ENCODE peak calls at places on chromosomes 2 and 18, in five cellular contexts. J is HepG2, C is H9, U is ovary, E is neural progenitor cell. K is an unnamed sample.

GRCh38 chr2:53970095-53970897 is 497 bp downstream of the PSME4 start:
- DNase-seq in E (peak; percentile 59), C (peak; percentile 37), J (peak; percentile 44), U (peak; percentile 22), K (peak; percentile 22)

GRCh38 chr2:56576001-56576400 is 392.2 kb downstream of the CCDC85A start:
- DNase-seq in U (no peak), J (no peak), E (no peak), C (no peak), K (no peak)

GRCh38 chr18:3451989-3452749 is 2.2 kb downstream of the TGIF1 start:
- DNase-seq in J (no peak), E (peak; percentile 71), U (peak; percentile 67), C (no peak), K (peak; percentile 60)

GRCh38 chr2:161424179-161424763 is 8.2 kb downstream of the TBR1 start:
- DNase-seq in U (no peak), J (no peak), E (peak; percentile 22), C (peak; percentile 31), K (no peak)

GRCh38 chr2:240328526-240328925 is 106.9 kb upstream of the GPC1 start:
- DNase-seq in J (no peak), E (no peak), C (no peak), U (no peak), K (no peak)

GRCh38 chr2:111652038-111652437 is 232.0 kb downstream of the ANAPC1 start:
- DNase-seq in J (no peak), E (no peak), U (no peak), C (no peak), K (no peak)

GRCh38 chr2:203280428-203281064 is 41.7 kb downstream of the CYP20A1 start:
- DNase-seq in U (no peak), E (no peak), J (no peak), C (no peak), K (no peak)

GRCh38 chr18:63440897-63441296 is 18.6 kb upstream of the VPS4B start:
- DNase-seq in E (no peak), U (no peak), C (no peak), J (no peak), K (no peak)

GRCh38 chr2:226207671-226208070 is 591.9 kb downstream of the IRS1 start:
- DNase-seq in E (no peak), J (no peak), C (no peak), U (no peak), K (no peak)

GRCh38 chr2:148523315-148523714 is 121.2 kb upstream of the EPC2 start:
- DNase-seq in U (no peak), C (peak; percentile 26), E (peak; percentile 13), J (no peak), K (no peak)

GRCh38 chr18:62876106-62876505 is 160.8 kb downstream of the PHLPP1 start:
- DNase-seq in E (no peak), C (no peak), J (no peak), U (no peak), K (peak; percentile 34)

GRCh38 chr2:215796160-215796559 is 217.2 kb downstream of the MREG start:
- DNase-seq in E (no peak), J (no peak), C (no peak), U (no peak), K (peak; percentile 82)

GRCh38 chr2:234495801-234496441 is 960 bp downstream of the ARL4C start:
- DNase-seq in C (peak; percentile 39), J (no peak), E (peak; percentile 55), U (no peak), K (peak; percentile 24)

GRCh38 chr2:169637620-169638019 is 53.5 kb downstream of the PPIG start:
- DNase-seq in E (no peak), J (peak; percentile 24), C (no peak), U (no peak), K (no peak)

GRCh38 chr2:239621611-239622010 is 220.8 kb upstream of the HDAC4 start:
- DNase-seq in C (no peak), J (no peak), E (no peak), U (no peak), K (no peak)

GRCh38 chr2:41197781-41198180 is 745.9 kb upstream of the SLC8A1 start:
- DNase-seq in U (no peak), C (no peak), E (peak; percentile 13), J (no peak), K (peak; percentile 9)

GRCh38 chr2:55133467-55134315 is 83.4 kb upstream of the RTN4 start:
- DNase-seq in J (peak; percentile 81), E (peak; percentile 38), U (peak; percentile 50), C (peak; percentile 86), K (no peak)

GRCh38 chr2:38074047-38074774 is 1.7 kb downstream of the CYP1B1 start:
- DNase-seq in E (peak; percentile 55), C (peak; percentile 51), J (no peak), U (no peak), K (peak; percentile 22)

GRCh38 chr2:20676353-20677215 is 9.6 kb downstream of the GDF7 start:
- DNase-seq in J (peak; percentile 99), C (peak; percentile 46), E (no peak), U (no peak), K (no peak)

GRCh38 chr2:20673686-20674308 is 6.9 kb downstream of the GDF7 start:
- DNase-seq in E (no peak), C (no peak), J (no peak), U (no peak), K (no peak)

GRCh38 chr2:20675701-20676352 is 8.9 kb downstream of the GDF7 start:
- DNase-seq in U (no peak), J (peak; percentile 78), E (peak; percentile 51), C (peak; percentile 72), K (peak; percentile 39)

GRCh38 chr2:20674309-20674965 is 7.5 kb downstream of the GDF7 start:
- DNase-seq in C (no peak), U (no peak), J (no peak), E (no peak), K (no peak)

GRCh38 chr2:20674974-20675679 is 8.2 kb downstream of the GDF7 start:
- DNase-seq in U (no peak), E (no peak), J (peak; percentile 44), C (no peak), K (peak; percentile 78)
- H3K27ac ChIP-seq in U (no peak overlapping the region), E (no peak overlapping the region), J (peak overlapping the region; percentile 75), C (no peak overlapping the region), K (no peak overlapping the region)

GRCh38 chr18:12423820-12424219 is 16.1 kb downstream of the PRELID3A start:
- DNase-seq in U (no peak), E (no peak), C (no peak), J (no peak), K (peak; percentile 33)

GRCh38 chr18:12423393-12423792 is 15.7 kb downstream of the PRELID3A start:
- DNase-seq in C (no peak), J (no peak), E (no peak), U (no peak), K (no peak)

GRCh38 chr18:12422936-12423335 is 15.2 kb downstream of the PRELID3A start:
- DNase-seq in E (peak; percentile 38), C (peak; percentile 69), J (peak; percentile 35), U (no peak), K (peak; percentile 23)

GRCh38 chr18:12421732-12422131 is 14.0 kb downstream of the PRELID3A start:
- DNase-seq in E (peak; percentile 28), U (no peak), C (no peak), J (no peak), K (no peak)

DNA sequence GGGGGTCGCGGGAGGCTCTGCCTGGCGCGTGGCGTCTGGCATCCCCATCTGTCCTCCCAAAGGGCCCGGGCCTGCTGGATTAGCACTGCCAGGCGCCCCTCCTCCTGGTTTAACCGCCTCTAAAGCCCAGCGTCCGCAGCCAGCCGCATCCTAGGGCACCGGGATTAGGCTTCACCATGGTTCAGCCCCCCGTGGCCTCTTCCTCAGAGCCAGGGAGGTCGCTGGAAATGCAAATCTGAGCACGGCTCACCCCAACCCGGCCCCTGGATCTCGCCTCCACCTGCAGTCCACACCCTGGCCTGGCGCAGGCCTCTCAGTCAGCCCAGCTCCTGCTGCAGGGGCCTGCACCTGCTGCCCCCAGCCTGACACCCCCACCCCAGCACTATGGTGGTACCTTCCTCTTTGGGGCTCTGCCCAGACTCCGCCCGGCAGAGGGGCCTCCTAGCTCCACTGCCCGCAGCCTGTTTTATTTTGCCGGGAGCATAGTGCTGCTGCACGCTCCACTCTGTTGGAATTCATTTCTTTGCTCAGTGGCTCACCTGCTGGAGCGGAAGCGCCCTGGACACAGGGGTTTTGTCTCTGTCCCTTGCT is 13.2 kb downstream of the PRELID3A start:
- DNase-seq in E (peak; percentile 90), J (peak; percentile 66), U (peak; percentile 39), C (peak; percentile 73), K (no peak)
- H3K27ac ChIP-seq in E (peak overlapping the region; percentile 57), J (peak overlapping the region; percentile 92), U (no peak overlapping the region), C (no peak overlapping the region), K (no peak overlapping the region)

GRCh38 chr18:50090370-50091312 is 104.3 kb downstream of the MYO5B start:
- DNase-seq in J (peak; percentile 91), C (no peak), U (no peak), E (no peak), K (no peak)

GRCh38 chr18:50092250-50092780 is 102.6 kb downstream of the MYO5B start:
- DNase-seq in C (no peak), J (no peak), E (peak; percentile 7), U (no peak), K (no peak)

GRCh38 chr18:50089702-50090101 is 105.2 kb downstream of the MYO5B start:
- DNase-seq in U (no peak), E (no peak), J (no peak), C (peak; percentile 32), K (no peak)

GRCh38 chr18:50093366-50093765 is 101.6 kb downstream of the MYO5B start:
- DNase-seq in J (no peak), U (no peak), C (no peak), E (no peak), K (no peak)

GRCh38 chr18:50091495-50092249 is 103.3 kb downstream of the MYO5B start:
- DNase-seq in C (no peak), J (no peak), E (no peak), U (no peak), K (no peak)
- H3K27ac ChIP-seq in C (no peak overlapping the region), J (peak overlapping the region; percentile 69), E (no peak overlapping the region), U (no peak overlapping the region), K (no peak overlapping the region)

GRCh38 chr2:74555610-74556103 is 1.1 kb downstream of the DOK1 start:
- DNase-seq in C (no peak), J (no peak), U (no peak), E (no peak), K (no peak)
- H3K27ac ChIP-seq in C (no peak overlapping the region), J (no peak overlapping the region), U (no peak overlapping the region), E (no peak overlapping the region), K (no peak overlapping the region)

K was measured in PC-3.